ENCODE peak calls at places on chromosomes 7 and 10, in ten cellular contexts. One of them, this sample, is unnamed. For H3K4me1, the result is how much of the 10 kb centered on the place peaks cover.

GRCh38 chr7:138919912-138920311 is 61.3 kb downstream of the KIAA1549 start:
- DNase-seq in SJSA1: no peak
- DNase-seq in left ventricle myocardium inferior: no peak
- DNase-seq in mesendoderm: peak
- DNase-seq in A549: no peak
- DNase-seq in PC-9: no peak
- DNase-seq in psoas muscle: no peak
- DNase-seq in MM.1S: no peak
- DNase-seq in transverse colon: no peak
- DNase-seq in pancreas: no peak
- DNase-seq in this sample: no peak

GRCh38 chr10:109104806-109105205 is 818.5 kb downstream of the XPNPEP1 start:
- DNase-seq in SJSA1: no peak
- DNase-seq in left ventricle myocardium inferior: no peak
- DNase-seq in mesendoderm: no peak
- DNase-seq in A549: no peak
- DNase-seq in PC-9: no peak
- DNase-seq in psoas muscle: no peak
- DNase-seq in MM.1S: no peak
- DNase-seq in transverse colon: no peak
- DNase-seq in pancreas: no peak
- DNase-seq in this sample: no peak

GRCh38 chr10:76255241-76255640 is 823.8 kb downstream of the LRMDA start:
- DNase-seq in SJSA1: no peak
- DNase-seq in left ventricle myocardium inferior: no peak
- DNase-seq in mesendoderm: no peak
- DNase-seq in A549: no peak
- DNase-seq in PC-9: no peak
- DNase-seq in psoas muscle: no peak
- DNase-seq in MM.1S: no peak
- DNase-seq in transverse colon: no peak
- DNase-seq in pancreas: no peak
- DNase-seq in this sample: no peak

GRCh38 chr7:103499976-103500375 is 54.0 kb upstream of the SLC26A5 start:
- DNase-seq in SJSA1: no peak
- DNase-seq in left ventricle myocardium inferior: no peak
- DNase-seq in mesendoderm: no peak
- DNase-seq in A549: no peak
- DNase-seq in PC-9: no peak
- DNase-seq in psoas muscle: no peak
- DNase-seq in MM.1S: no peak
- DNase-seq in transverse colon: no peak
- DNase-seq in pancreas: no peak
- DNase-seq in this sample: no peak

GRCh38 chr7:105112440-105113418 is 98.7 kb downstream of the KMT2E start:
- DNase-seq in SJSA1: no peak
- DNase-seq in left ventricle myocardium inferior: no peak
- DNase-seq in mesendoderm: no peak
- DNase-seq in A549: no peak
- DNase-seq in PC-9: no peak
- DNase-seq in psoas muscle: no peak
- DNase-seq in MM.1S: no peak
- DNase-seq in transverse colon: no peak
- DNase-seq in pancreas: no peak
- DNase-seq in this sample: no peak

GRCh38 chr7:116687801-116688201 is 15.8 kb downstream of the MET start:
- DNase-seq in SJSA1: peak
- DNase-seq in left ventricle myocardium inferior: no peak
- DNase-seq in mesendoderm: no peak
- DNase-seq in A549: peak
- DNase-seq in PC-9: peak
- DNase-seq in psoas muscle: no peak
- DNase-seq in MM.1S: no peak
- DNase-seq in transverse colon: no peak
- DNase-seq in pancreas: no peak
- DNase-seq in this sample: no peak

GRCh38 chr10:73991846-73992245 is 6.1 kb upstream of the VCL start:
- DNase-seq in SJSA1: no peak
- DNase-seq in left ventricle myocardium inferior: peak
- DNase-seq in mesendoderm: no peak
- DNase-seq in A549: no peak
- DNase-seq in PC-9: no peak
- DNase-seq in psoas muscle: peak
- DNase-seq in MM.1S: peak
- DNase-seq in transverse colon: peak
- DNase-seq in pancreas: no peak
- DNase-seq in this sample: peak

GRCh38 chr10:48698971-48699627 is 14.4 kb downstream of the WDFY4 start:
- DNase-seq in SJSA1: no peak
- DNase-seq in left ventricle myocardium inferior: no peak
- DNase-seq in mesendoderm: no peak
- DNase-seq in A549: no peak
- DNase-seq in PC-9: no peak
- DNase-seq in psoas muscle: no peak
- DNase-seq in MM.1S: no peak
- DNase-seq in transverse colon: no peak
- DNase-seq in pancreas: no peak
- DNase-seq in this sample: no peak

GRCh38 chr10:500876-501275 is 188.6 kb downstream of the DIP2C start:
- DNase-seq in SJSA1: no peak
- DNase-seq in left ventricle myocardium inferior: no peak
- DNase-seq in mesendoderm: no peak
- DNase-seq in A549: no peak
- DNase-seq in PC-9: no peak
- DNase-seq in psoas muscle: peak
- DNase-seq in MM.1S: peak
- DNase-seq in transverse colon: no peak
- DNase-seq in pancreas: no peak
- DNase-seq in this sample: no peak

GRCh38 chr7:137628211-137628610 is 218.6 kb downstream of the DGKI start:
- DNase-seq in SJSA1: no peak
- DNase-seq in left ventricle myocardium inferior: no peak
- DNase-seq in mesendoderm: no peak
- DNase-seq in A549: no peak
- DNase-seq in PC-9: no peak
- DNase-seq in psoas muscle: no peak
- DNase-seq in MM.1S: no peak
- DNase-seq in transverse colon: no peak
- DNase-seq in pancreas: no peak
- DNase-seq in this sample: no peak

GRCh38 chr10:91683976-91684375 is 51.1 kb upstream of the PPP1R3C start:
- DNase-seq in SJSA1: peak
- DNase-seq in left ventricle myocardium inferior: no peak
- DNase-seq in mesendoderm: peak
- DNase-seq in A549: peak
- DNase-seq in PC-9: no peak
- DNase-seq in psoas muscle: no peak
- DNase-seq in MM.1S: no peak
- DNase-seq in transverse colon: no peak
- DNase-seq in pancreas: no peak
- DNase-seq in this sample: no peak

GRCh38 chr7:29327455-29327854 is 132.9 kb downstream of the CHN2 start:
- DNase-seq in SJSA1: no peak
- DNase-seq in left ventricle myocardium inferior: no peak
- DNase-seq in mesendoderm: no peak
- DNase-seq in A549: no peak
- DNase-seq in PC-9: no peak
- DNase-seq in psoas muscle: no peak
- DNase-seq in MM.1S: no peak
- DNase-seq in transverse colon: no peak
- DNase-seq in pancreas: no peak
- DNase-seq in this sample: no peak

DNA sequence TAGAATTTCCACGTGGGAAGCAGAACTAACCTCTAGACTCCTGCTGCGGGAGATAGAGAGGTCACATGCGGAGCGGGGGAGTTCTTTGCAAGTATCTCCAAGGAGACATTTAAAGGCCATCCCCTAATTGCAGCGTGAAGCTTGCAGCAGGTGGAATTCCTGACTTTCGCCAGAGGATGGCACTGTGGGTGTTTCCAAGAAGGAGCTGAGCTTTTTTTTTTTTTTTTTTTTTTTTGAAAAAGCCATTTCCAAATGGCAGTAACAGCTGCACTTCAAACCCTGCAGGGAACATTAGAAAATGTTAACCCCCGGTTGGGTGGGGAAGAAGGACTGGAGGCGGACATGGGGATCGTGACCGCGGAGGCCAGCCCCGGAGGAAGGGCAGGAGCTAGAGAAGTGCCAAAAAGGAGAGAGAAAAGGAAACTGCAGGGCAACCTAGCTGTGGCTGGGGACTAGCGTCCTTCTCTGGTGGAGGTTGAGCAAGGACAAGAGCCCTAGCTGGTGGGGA is 487.7 kb downstream of the TYW1 start:
- DNase-seq in SJSA1: peak
- DNase-seq in left ventricle myocardium inferior: peak
- DNase-seq in mesendoderm: peak
- DNase-seq in A549: peak
- DNase-seq in PC-9: peak
- DNase-seq in psoas muscle: peak
- DNase-seq in MM.1S: peak
- DNase-seq in transverse colon: peak
- DNase-seq in pancreas: no peak
- DNase-seq in this sample: peak
- H3K4me1 ChIP-seq in SJSA1: under half
- H3K4me1 ChIP-seq in left ventricle myocardium inferior: under half
- H3K4me1 ChIP-seq in mesendoderm: under half
- H3K4me1 ChIP-seq in A549: under half
- H3K4me1 ChIP-seq in PC-9: under half
- H3K4me1 ChIP-seq in psoas muscle: under half
- H3K4me1 ChIP-seq in MM.1S: under half
- H3K4me1 ChIP-seq in transverse colon: under half
- H3K4me1 ChIP-seq in pancreas: under half
- H3K4me1 ChIP-seq in this sample: under half

GRCh38 chr10:77359287-77359691 is 278.3 kb downstream of the KCNMA1 start:
- DNase-seq in SJSA1: no peak
- DNase-seq in left ventricle myocardium inferior: no peak
- DNase-seq in mesendoderm: no peak
- DNase-seq in A549: no peak
- DNase-seq in PC-9: no peak
- DNase-seq in psoas muscle: no peak
- DNase-seq in MM.1S: no peak
- DNase-seq in transverse colon: no peak
- DNase-seq in pancreas: no peak
- DNase-seq in this sample: no peak

GRCh38 chr10:77361426-77361825 is 276.2 kb downstream of the KCNMA1 start:
- DNase-seq in SJSA1: no peak
- DNase-seq in left ventricle myocardium inferior: no peak
- DNase-seq in mesendoderm: no peak
- DNase-seq in A549: no peak
- DNase-seq in PC-9: no peak
- DNase-seq in psoas muscle: no peak
- DNase-seq in MM.1S: no peak
- DNase-seq in transverse colon: no peak
- DNase-seq in pancreas: no peak
- DNase-seq in this sample: no peak

GRCh38 chr10:77361846-77362245 is 275.8 kb downstream of the KCNMA1 start:
- DNase-seq in SJSA1: no peak
- DNase-seq in left ventricle myocardium inferior: no peak
- DNase-seq in mesendoderm: no peak
- DNase-seq in A549: no peak
- DNase-seq in PC-9: no peak
- DNase-seq in psoas muscle: no peak
- DNase-seq in MM.1S: no peak
- DNase-seq in transverse colon: no peak
- DNase-seq in pancreas: no peak
- DNase-seq in this sample: no peak

GRCh38 chr10:77360121-77360520 is 277.5 kb downstream of the KCNMA1 start:
- DNase-seq in SJSA1: no peak
- DNase-seq in left ventricle myocardium inferior: no peak
- DNase-seq in mesendoderm: peak
- DNase-seq in A549: no peak
- DNase-seq in PC-9: no peak
- DNase-seq in psoas muscle: no peak
- DNase-seq in MM.1S: no peak
- DNase-seq in transverse colon: no peak
- DNase-seq in pancreas: no peak
- DNase-seq in this sample: no peak

GRCh38 chr10:77360835-77361234 is 276.8 kb downstream of the KCNMA1 start:
- DNase-seq in SJSA1: no peak
- DNase-seq in left ventricle myocardium inferior: no peak
- DNase-seq in mesendoderm: no peak
- DNase-seq in A549: no peak
- DNase-seq in PC-9: no peak
- DNase-seq in psoas muscle: no peak
- DNase-seq in MM.1S: no peak
- DNase-seq in transverse colon: no peak
- DNase-seq in pancreas: no peak
- DNase-seq in this sample: no peak
- H3K4me3 ChIP-seq in SJSA1: no peak
- H3K4me3 ChIP-seq in left ventricle myocardium inferior: no peak
- H3K4me3 ChIP-seq in mesendoderm: no peak
- H3K4me3 ChIP-seq in A549: no peak
- H3K4me3 ChIP-seq in PC-9: no peak
- H3K4me3 ChIP-seq in psoas muscle: no peak
- H3K4me3 ChIP-seq in MM.1S: no peak
- H3K4me3 ChIP-seq in transverse colon: no peak
- H3K4me3 ChIP-seq in pancreas: no peak
- H3K4me3 ChIP-seq in this sample: no peak

DNA sequence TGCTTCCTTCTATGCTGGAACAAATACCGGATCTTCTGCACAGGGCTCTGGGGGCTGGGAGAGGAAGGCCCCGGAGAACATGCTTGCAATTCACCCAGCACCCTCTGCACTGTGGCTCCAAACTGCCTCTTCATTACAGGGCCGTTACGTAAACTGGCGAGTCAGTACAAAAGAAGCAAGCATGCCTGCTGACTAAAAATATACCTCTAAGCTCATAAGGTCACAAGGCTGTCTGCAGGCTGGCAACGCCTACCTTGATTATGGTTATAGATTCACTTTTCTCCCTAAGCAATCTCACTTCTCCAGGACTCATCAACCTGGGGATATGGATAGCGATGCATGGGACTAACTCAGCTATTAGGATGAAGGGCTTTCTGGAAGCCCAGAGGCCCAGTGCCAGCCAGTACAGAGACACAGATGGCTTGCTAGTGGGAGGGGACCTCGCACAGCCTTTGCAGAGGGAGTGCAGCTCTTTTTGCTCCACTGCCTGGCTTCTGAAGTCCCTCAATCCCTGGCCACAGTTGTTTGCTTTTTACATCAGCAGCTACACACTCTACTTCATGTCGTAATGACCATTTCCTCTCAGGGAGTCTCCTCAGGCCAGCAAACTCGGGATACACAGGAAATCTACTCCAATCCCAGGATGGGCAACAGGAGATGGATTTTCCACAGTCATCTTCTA is 96.1 kb downstream of the SH3PXD2A start:
- DNase-seq in SJSA1: peak
- DNase-seq in left ventricle myocardium inferior: peak
- DNase-seq in mesendoderm: no peak
- DNase-seq in A549: peak
- DNase-seq in PC-9: peak
- DNase-seq in psoas muscle: peak
- DNase-seq in MM.1S: peak
- DNase-seq in transverse colon: peak
- DNase-seq in pancreas: no peak
- DNase-seq in this sample: no peak
- H3K27ac ChIP-seq in SJSA1: no peak
- H3K27ac ChIP-seq in left ventricle myocardium inferior: peak
- H3K27ac ChIP-seq in mesendoderm: no peak
- H3K27ac ChIP-seq in A549: peak
- H3K27ac ChIP-seq in PC-9: peak
- H3K27ac ChIP-seq in psoas muscle: peak
- H3K27ac ChIP-seq in MM.1S: no peak
- H3K27ac ChIP-seq in transverse colon: peak
- H3K27ac ChIP-seq in pancreas: no peak
- H3K27ac ChIP-seq in this sample: peak

GRCh38 chr10:5550250-5550545 is 25.4 kb downstream of the CALML3 start:
- DNase-seq in SJSA1: no peak
- DNase-seq in left ventricle myocardium inferior: peak
- DNase-seq in mesendoderm: no peak
- DNase-seq in A549: no peak
- DNase-seq in PC-9: peak
- DNase-seq in psoas muscle: no peak
- DNase-seq in MM.1S: no peak
- DNase-seq in transverse colon: no peak
- DNase-seq in pancreas: no peak
- DNase-seq in this sample: no peak
- H3K4me1 ChIP-seq in SJSA1: half or more
- H3K4me1 ChIP-seq in left ventricle myocardium inferior: under half
- H3K4me1 ChIP-seq in mesendoderm: under half
- H3K4me1 ChIP-seq in A549: half or more
- H3K4me1 ChIP-seq in PC-9: half or more
- H3K4me1 ChIP-seq in psoas muscle: under half
- H3K4me1 ChIP-seq in MM.1S: under half
- H3K4me1 ChIP-seq in transverse colon: half or more
- H3K4me1 ChIP-seq in pancreas: under half
- H3K4me1 ChIP-seq in this sample: under half